ENCODE peak calls at places on chromosomes 3 and 15, in ten cellular contexts. Q is cardiac fibroblast; Y is GM13976; M is AG09309; H is lower lobe of right lung; J is transverse colon; F is B cell; N is astrocyte of the cerebellum; R is bronchial epithelial cell; K is CD8-positive, alpha-beta T cell. L is an unnamed sample.

GRCh38 chr3:158845748-158846350 is 44.0 kb downstream of the MFSD1 start:
- DNase-seq in Q (peak; percentile 45), Y (peak; percentile 64), M (no peak), H (no peak), J (no peak), F (peak; percentile 49), N (peak; percentile 9), R (peak; percentile 53), K (no peak), L (no peak)

GRCh38 chr3:155377861-155378260 is 84.4 kb upstream of the STRIT1 start:
- DNase-seq in Q (no peak), Y (no peak), M (no peak), H (no peak), J (no peak), F (no peak), N (no peak), R (no peak), K (no peak), L (no peak)

GRCh38 chr3:126855374-126855773 is 127.5 kb upstream of the PLXNA1 start:
- DNase-seq in Q (no peak), Y (no peak), M (no peak), H (no peak), J (no peak), F (no peak), N (no peak), R (no peak), K (no peak), L (no peak)

GRCh38 chr3:142117052-142117451 is 32.3 kb downstream of the TFDP2 start:
- DNase-seq in Q (peak; percentile 28), Y (no peak), M (no peak), H (no peak), J (no peak), F (no peak), N (peak; percentile 63), R (peak; percentile 75), K (no peak), L (no peak)

GRCh38 chr3:51539291-51539891 is 872 bp downstream of the RAD54L2 start:
- DNase-seq in Q (peak; percentile 65), Y (peak; percentile 47), M (no peak), H (no peak), J (peak; percentile 9), F (no peak), N (peak; percentile 8), R (peak; percentile 74), K (peak; percentile 7), L (no peak)

GRCh38 chr3:56899851-56900250 is 98.1 kb upstream of the ARHGEF3 start:
- DNase-seq in Q (no peak), Y (no peak), M (no peak), H (no peak), J (no peak), F (no peak), N (no peak), R (no peak), K (no peak), L (no peak)

GRCh38 chr3:61819861-61820260 is 258.5 kb downstream of the PTPRG start:
- DNase-seq in Q (peak; percentile 55), Y (no peak), M (no peak), H (no peak), J (no peak), F (no peak), N (no peak), R (peak; percentile 23), K (no peak), L (no peak)

GRCh38 chr3:188268336-188268735 is 114.4 kb downstream of the LPP start:
- DNase-seq in Q (no peak), Y (no peak), M (no peak), H (no peak), J (no peak), F (no peak), N (no peak), R (no peak), K (no peak), L (no peak)

GRCh38 chr3:81728766-81729544 is 32.5 kb downstream of the GBE1 start:
- DNase-seq in Q (peak; percentile 71), Y (no peak), M (no peak), H (no peak), J (no peak), F (no peak), N (no peak), R (peak; percentile 37), K (no peak), L (no peak)

GRCh38 chr3:139074565-139075115 is 29.9 kb upstream of the PRR23C start:
- DNase-seq in Q (no peak), Y (no peak), M (no peak), H (no peak), J (no peak), F (no peak), N (no peak), R (no peak), K (no peak), L (no peak)

GRCh38 chr3:123723527-123724168 is 138.8 kb upstream of the HACD2 start:
- DNase-seq in Q (peak; percentile 91), Y (peak; percentile 81), M (no peak), H (no peak), J (peak; percentile 49), F (peak; percentile 53), N (peak; percentile 69), R (peak; percentile 68), K (peak; percentile 31), L (peak; percentile 64)

GRCh38 chr3:123720638-123721037 is 135.8 kb upstream of the HACD2 start:
- DNase-seq in Q (no peak), Y (no peak), M (no peak), H (no peak), J (no peak), F (no peak), N (no peak), R (no peak), K (no peak), L (no peak)

GRCh38 chr3:123725652-123726400 is 141.0 kb upstream of the HACD2 start:
- DNase-seq in Q (no peak), Y (no peak), M (no peak), H (no peak), J (no peak), F (no peak), N (no peak), R (no peak), K (no peak), L (no peak)

GRCh38 chr3:123722021-123722420 is 137.2 kb upstream of the HACD2 start:
- DNase-seq in Q (no peak), Y (no peak), M (no peak), H (no peak), J (no peak), F (no peak), N (no peak), R (no peak), K (no peak), L (no peak)

DNA sequence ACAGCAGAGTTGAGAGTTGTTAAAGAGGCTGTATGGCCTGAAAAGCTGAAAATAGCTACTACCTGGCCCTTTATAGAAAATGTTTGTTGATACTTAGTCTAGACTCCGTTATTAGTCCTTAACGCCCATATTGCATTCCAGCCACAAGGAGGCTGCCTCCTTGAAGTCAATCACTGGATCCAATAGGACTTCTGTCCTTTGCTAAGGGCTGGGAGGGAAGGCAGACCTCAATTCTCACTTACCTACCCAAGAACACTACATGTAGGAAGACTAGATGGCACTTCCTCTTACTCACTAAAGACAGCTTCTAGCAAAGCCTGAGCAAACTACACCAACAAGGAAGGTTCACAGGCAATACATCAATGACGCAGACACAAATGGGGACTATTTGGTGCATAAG is 139.5 kb upstream of the HACD2 start:
- DNase-seq in Q (peak; percentile 45), Y (no peak), M (no peak), H (no peak), J (no peak), F (no peak), N (no peak), R (peak; percentile 23), K (no peak), L (no peak)
- TF ChIP-seq CTCF in Q (peak; percentile 33), Y (no peak), M (peak; percentile 48), H (no peak), J (peak; percentile 13), F (no peak), N (peak; percentile 45), R (peak; percentile 40), K (no peak), L (no peak)

DNA sequence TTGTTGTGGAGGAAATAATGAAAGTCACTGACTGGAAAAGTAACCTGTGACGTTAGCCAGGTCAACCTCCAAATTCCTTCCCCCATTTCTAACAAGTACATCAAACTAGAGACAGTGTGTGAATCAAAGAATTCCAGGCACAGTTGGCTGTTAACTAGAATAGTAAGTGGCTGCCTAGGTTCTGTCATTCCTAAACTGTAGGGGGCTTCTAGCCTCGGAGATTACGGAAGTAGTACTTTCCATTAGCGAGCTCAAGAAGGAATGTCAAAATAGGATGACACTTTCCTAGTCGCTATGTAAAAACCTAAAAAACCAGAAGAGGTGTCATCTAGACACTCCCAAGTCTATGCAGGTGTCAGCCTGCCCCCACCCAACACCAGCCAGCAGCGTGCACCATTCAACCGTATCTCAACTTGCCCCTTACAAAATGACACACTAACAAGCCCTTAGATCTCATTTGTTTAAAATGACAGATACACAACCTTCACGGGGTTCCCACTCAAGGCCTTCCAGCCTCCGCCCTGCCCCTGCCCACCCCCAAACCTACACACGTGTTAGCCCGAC is 910 bp downstream of the INO80 start:
- DNase-seq in Q (peak; percentile 36), Y (peak; percentile 73), M (no peak), H (no peak), J (no peak), F (no peak), N (peak; percentile 69), R (peak; percentile 44), K (no peak), L (no peak)
- TF ChIP-seq CTCF in Q (peak; percentile 19), Y (no peak), M (peak; percentile 31), H (no peak), J (peak; percentile 10), F (no peak), N (peak; percentile 33), R (no peak), K (no peak), L (peak; percentile 29)

DNA sequence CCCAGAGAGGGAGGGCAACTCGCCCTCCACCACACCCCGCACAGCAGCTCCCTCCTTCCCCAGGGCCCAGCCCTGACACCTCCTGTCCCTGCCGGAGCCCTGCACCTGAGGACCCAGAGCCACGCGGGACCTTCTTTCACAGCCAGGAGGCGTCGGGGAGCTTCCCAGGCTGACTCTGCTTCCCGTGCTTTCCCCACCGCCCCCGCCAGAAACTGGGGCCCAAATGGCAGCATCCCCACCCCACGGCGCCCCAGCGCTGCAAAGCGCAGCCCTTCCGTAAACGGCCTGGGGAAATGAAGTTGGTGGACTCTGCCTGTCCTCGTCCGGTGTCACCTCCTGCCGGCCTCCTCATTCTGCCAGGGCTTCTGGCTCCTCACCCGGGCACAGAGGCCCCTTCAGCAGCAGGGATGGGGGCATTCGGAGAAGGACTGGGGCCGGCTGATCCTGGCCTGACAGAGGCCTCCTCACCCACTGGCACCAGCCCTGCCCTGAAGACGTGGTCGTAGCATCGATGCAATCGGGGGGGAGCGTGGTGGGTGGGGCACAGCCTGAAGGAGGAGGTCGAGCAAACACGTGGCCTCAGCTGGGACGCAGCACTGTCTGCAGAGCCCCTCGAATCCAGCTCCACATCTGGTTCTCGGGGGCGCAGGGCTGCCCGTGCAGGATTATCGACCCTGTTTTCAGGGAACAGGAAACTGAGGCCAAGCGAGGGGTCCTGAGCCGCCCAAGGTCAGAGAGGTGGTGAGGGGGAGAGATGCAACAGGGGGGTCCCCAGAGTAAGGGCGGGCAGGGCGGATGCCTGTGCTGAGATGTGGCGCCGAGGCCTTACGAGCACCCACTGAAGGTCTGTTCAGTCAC is 235.4 kb downstream of the XXYLT1 start:
- DNase-seq in Q (no peak), Y (peak; percentile 46), M (no peak), H (no peak), J (no peak), F (no peak), N (no peak), R (no peak), K (no peak), L (no peak)
- TF ChIP-seq CTCF in Q (no peak), Y (no peak), M (peak; percentile 22), H (no peak), J (no peak), F (no peak), N (peak; percentile 23), R (peak; percentile 3), K (no peak), L (no peak)

GRCh38 chr3:130539005-130539404 is 22.0 kb downstream of the COL6A6 start:
- DNase-seq in Q (peak; percentile 59), Y (peak; percentile 33), M (no peak), H (peak; percentile 59), J (peak; percentile 28), F (no peak), N (no peak), R (peak; percentile 50), K (no peak), L (peak; percentile 57)
- TF ChIP-seq CTCF in Q (peak; percentile 65), Y (peak; percentile 61), M (peak; percentile 62), H (peak; percentile 56), J (peak; percentile 33), F (peak; percentile 45), N (peak; percentile 61), R (peak; percentile 74), K (peak; percentile 26), L (peak; percentile 81)

L was measured in neural crest cell.